ENCODE peak calls at places on chromosomes 16 and 17, in nine cellular contexts. P, M, K, B, Q, J, V, A and Y are unnamed samples. For H3K4me1, the result is how much of the 10 kb centered on the place peaks cover.

GRCh38 chr16:48137822-48138221 is 18.0 kb downstream of the ABCC12 start:
- DNase-seq in P (no peak), K (no peak), J (no peak), B (no peak), V (no peak), M (no peak), Q (no peak), A (no peak), Y (no peak)

GRCh38 chr17:48571826-48572417 is 6.2 kb downstream of the HOXB4 start:
- DNase-seq in Q (no peak), M (no peak), B (no peak), V (no peak), J (no peak), A (no peak), K (no peak), P (no peak), Y (no peak)

GRCh38 chr17:76742958-76743357 is 5.0 kb downstream of the MFSD11 start:
- DNase-seq in B (no peak), M (no peak), Q (no peak), K (no peak), J (no peak), A (no peak), P (no peak), V (no peak), Y (no peak)

GRCh38 chr16:86537486-86537885 is 17.5 kb downstream of the MTHFSD start:
- DNase-seq in V (no peak), A (no peak), K (no peak), P (no peak), Q (no peak), J (no peak), M (no peak), B (no peak), Y (no peak)

GRCh38 chr17:67998466-67998865 is 2.2 kb upstream of the C17orf58 start:
- DNase-seq in V (no peak), A (no peak), Q (no peak), J (no peak), P (no peak), K (no peak), B (no peak), M (no peak), Y (no peak)

GRCh38 chr17:50603340-50603739 is 31.3 kb upstream of the ABCC3 start:
- DNase-seq in P (no peak), Q (no peak), M (no peak), V (no peak), B (no peak), J (no peak), A (no peak), K (no peak), Y (no peak)

GRCh38 chr16:75433732-75434413 is 570 bp upstream of the CFDP1 start:
- DNase-seq in Q (no peak), V (peak), K (peak), A (peak), J (peak), M (peak), B (peak), P (peak), Y (peak)

GRCh38 chr17:17342242-17342945 is 39.2 kb downstream of the NT5M start:
- DNase-seq in K (no peak), Q (no peak), V (no peak), A (no peak), P (peak), J (no peak), M (no peak), B (peak), Y (no peak)

GRCh38 chr16:51971184-51971583 is 575.8 kb downstream of the TOX3 start:
- DNase-seq in V (no peak), K (peak), B (peak), A (no peak), P (no peak), M (no peak), Q (no peak), J (peak), Y (no peak)

GRCh38 chr17:50182783-50183438 is 17.1 kb downstream of the SGCA start:
- DNase-seq in P (no peak), M (no peak), V (no peak), K (no peak), Q (no peak), A (no peak), J (no peak), B (no peak), Y (no peak)

GRCh38 chr17:1471490-1471889 is 15.5 kb upstream of the CRK start:
- DNase-seq in M (no peak), P (no peak), A (no peak), Q (no peak), J (no peak), V (no peak), K (no peak), B (no peak), Y (no peak)

GRCh38 chr17:62718420-62718819 is 89.7 kb downstream of the MARCHF10 start:
- DNase-seq in J (peak), K (peak), M (no peak), A (no peak), P (no peak), B (no peak), V (no peak), Q (no peak), Y (no peak)

GRCh38 chr16:4370570-4371480 is 823 bp upstream of the VASN start:
- DNase-seq in P (peak), A (peak), K (no peak), J (peak), V (peak), Q (peak), M (no peak), B (no peak), Y (no peak)

GRCh38 chr16:4593069-4593468 is 21.6 kb downstream of the UBALD1 start:
- DNase-seq in M (peak), K (no peak), J (no peak), A (no peak), Q (no peak), V (no peak), B (no peak), P (no peak), Y (no peak)

GRCh38 chr16:11914210-11914758 is 1.5 kb downstream of the GSPT1 start:
- DNase-seq in V (no peak), K (no peak), A (no peak), M (no peak), J (peak), P (no peak), Q (no peak), B (no peak), Y (peak)

GRCh38 chr16:85083051-85083639 is 29.1 kb downstream of the CIBAR2 start:
- DNase-seq in P (no peak), A (no peak), Q (no peak), K (no peak), V (no peak), M (peak), J (no peak), B (no peak), Y (no peak)

GRCh38 chr16:20901441-20902112 is 1.0 kb downstream of the LYRM1 start:
- DNase-seq in B (peak), P (peak), J (peak), K (peak), Q (peak), A (peak), V (peak), M (no peak), Y (peak)

GRCh38 chr16:85120006-85120340 is 7.7 kb upstream of the CIBAR2 start:
- DNase-seq in B (no peak), A (no peak), K (no peak), P (no peak), J (no peak), Q (no peak), M (no peak), V (no peak), Y (no peak)

GRCh38 chr17:43877031-43877430 is 30.1 kb downstream of the CD300LG start:
- DNase-seq in A (no peak), P (no peak), M (no peak), V (no peak), B (no peak), K (no peak), J (no peak), Q (no peak), Y (no peak)

GRCh38 chr17:48814504-48814903 is 2.5 kb downstream of the TTLL6 start:
- DNase-seq in P (peak), M (no peak), V (peak), K (peak), B (peak), Q (peak), A (no peak), J (peak), Y (peak)

GRCh38 chr16:49340466-49340865 is 33.1 kb upstream of the C16orf78 start:
- DNase-seq in V (no peak), A (no peak), J (no peak), B (no peak), M (no peak), P (peak), Q (no peak), K (no peak), Y (no peak)

GRCh38 chr17:80101160-80101945 is at the start of gene GAA:
- DNase-seq in M (peak), V (peak), B (peak), K (peak), Q (peak), A (peak), J (peak), P (peak), Y (peak)

GRCh38 chr16:69105501-69106361 is at the start of gene HAS3:
- DNase-seq in Q (peak), M (peak), J (peak), B (peak), A (no peak), K (peak), P (no peak), V (no peak), Y (peak)

GRCh38 chr17:16916557-16916920 is 55.4 kb downstream of the TNFRSF13B start:
- DNase-seq in P (no peak), M (no peak), B (peak), A (no peak), K (no peak), Q (no peak), J (no peak), V (no peak), Y (no peak)

GRCh38 chr16:55062446-55062845 is 131.8 kb downstream of the IRX5 start:
- DNase-seq in M (no peak), P (no peak), Q (no peak), K (no peak), A (no peak), V (no peak), J (no peak), B (no peak), Y (no peak)

GRCh38 chr17:19664136-19664820 is 15.7 kb downstream of the ALDH3A2 start:
- DNase-seq in J (no peak), M (no peak), V (no peak), K (peak), B (peak), Q (peak), A (no peak), P (no peak), Y (no peak)

GRCh38 chr16:2084688-2085625 is 37.2 kb downstream of the TSC2 start:
- DNase-seq in Q (no peak), B (no peak), K (no peak), J (no peak), A (no peak), P (no peak), M (no peak), V (no peak), Y (no peak)

GRCh38 chr17:13337864-13338371 is 263.8 kb downstream of the HS3ST3A1 start:
- DNase-seq in Q (no peak), A (no peak), M (no peak), J (peak), B (no peak), V (no peak), P (no peak), K (peak), Y (peak)

GRCh38 chr17:51397361-51398127 is 137.2 kb downstream of the UTP18 start:
- DNase-seq in B (no peak), J (no peak), V (no peak), A (no peak), Q (no peak), P (no peak), K (no peak), M (no peak), Y (no peak)

GRCh38 chr17:72516772-72517399 is 396.1 kb downstream of the SOX9 start:
- DNase-seq in V (no peak), Q (no peak), B (no peak), K (no peak), P (no peak), M (no peak), A (peak), J (no peak), Y (no peak)
- H3K4me1 ChIP-seq in V (under half), Q (under half), B (under half), K (under half), P (under half), M (under half), A (under half), J (under half), Y (under half)

DNA sequence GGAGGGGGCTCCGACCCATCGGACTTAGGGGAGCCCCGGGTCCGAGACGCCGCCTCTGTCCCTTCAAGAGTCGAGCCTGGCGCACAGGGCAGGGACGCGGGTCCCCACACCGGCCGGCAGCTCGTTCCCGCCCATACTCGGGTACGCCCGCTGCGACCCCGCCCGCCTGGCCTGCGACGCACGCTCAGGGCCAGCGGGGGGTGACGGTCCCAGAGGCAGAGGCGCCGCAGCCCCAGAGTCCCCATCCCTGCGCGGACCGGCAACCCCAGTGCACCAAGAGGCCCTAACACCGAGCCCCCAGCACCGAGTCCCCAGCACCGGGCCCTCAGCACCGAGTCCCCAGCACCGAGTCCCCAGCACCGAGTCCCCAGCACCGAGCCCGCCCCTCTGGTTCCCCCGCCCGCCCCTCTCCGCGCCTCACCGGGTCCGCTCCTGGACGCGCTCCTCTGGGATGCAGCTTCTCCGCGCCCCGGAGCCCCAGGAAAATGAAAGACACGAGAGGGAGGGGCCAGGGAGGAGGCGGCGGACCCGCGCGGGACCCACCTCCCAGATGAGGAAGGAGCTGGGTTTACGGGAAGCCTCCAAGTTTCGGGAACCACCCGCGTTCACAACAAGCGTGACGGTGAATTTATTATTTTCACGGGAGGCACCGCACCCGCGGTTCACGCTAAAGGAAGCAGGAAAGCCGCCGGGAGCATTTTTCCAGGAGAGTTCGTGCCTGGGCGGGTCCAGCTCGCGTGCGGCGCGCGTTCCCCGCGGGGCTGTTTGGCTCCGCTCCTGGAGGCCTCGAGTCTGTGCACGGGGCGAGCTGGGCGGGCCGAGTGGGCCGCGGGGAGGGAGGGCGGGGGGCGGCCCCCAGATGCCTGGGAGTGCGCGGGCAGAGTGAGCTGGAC is at the start of gene SECTM1:
- DNase-seq in V (peak), A (peak), B (peak), J (no peak), Q (peak), K (no peak), P (no peak), M (no peak), Y (peak)
- H3K27ac ChIP-seq in V (peak), A (peak), B (peak), J (peak), Q (peak), K (no peak), P (no peak), M (no peak), Y (peak)

DNA sequence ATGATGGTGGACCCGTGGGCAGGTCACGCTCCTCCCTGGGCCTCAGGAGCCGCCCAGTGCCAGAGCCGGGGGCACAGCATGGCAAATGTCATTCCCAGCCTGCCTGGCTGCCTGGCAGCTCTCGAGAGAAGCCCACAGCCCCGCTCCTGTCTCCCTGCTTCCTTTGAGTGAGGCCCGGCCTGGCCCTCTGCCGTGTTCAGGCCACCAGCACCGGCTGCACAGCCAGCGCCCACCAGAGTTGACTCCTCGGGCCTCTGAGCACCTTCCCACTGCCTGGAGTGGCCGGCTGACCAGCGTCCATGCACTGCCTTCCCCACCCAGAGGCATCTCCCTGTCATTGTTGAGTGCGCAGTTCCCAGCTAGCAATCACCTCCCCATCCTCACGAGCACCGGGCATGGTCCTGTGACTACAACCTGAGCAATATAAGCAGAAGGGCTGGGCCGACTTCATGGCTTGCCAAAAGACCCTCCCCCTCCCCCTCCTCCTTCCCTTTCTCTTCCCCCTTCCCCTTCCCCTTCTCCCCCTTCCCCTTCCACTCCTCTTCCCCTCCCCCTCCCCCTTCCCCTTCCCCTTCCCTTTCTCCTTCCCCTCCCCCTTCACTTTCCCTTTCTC is 11.9 kb upstream of the SLC38A10 start:
- DNase-seq in K (no peak), M (no peak), P (no peak), A (no peak), B (no peak), Q (no peak), V (no peak), J (no peak), Y (no peak)
- H3K4me1 ChIP-seq in K (under half), M (under half), P (under half), A (under half), B (under half), Q (under half), V (under half), J (under half), Y (under half)

GRCh38 chr17:61280851-61281250 is 118.8 kb upstream of the TBX2 start:
- DNase-seq in B (no peak), J (no peak), Q (no peak), V (no peak), P (no peak), M (no peak), K (no peak), A (no peak), Y (no peak)

GRCh38 chr17:61280338-61280737 is 119.3 kb upstream of the TBX2 start:
- DNase-seq in B (no peak), Q (no peak), V (no peak), J (no peak), P (no peak), A (no peak), M (no peak), K (no peak), Y (no peak)

GRCh38 chr17:61276806-61277205 is 122.8 kb upstream of the TBX2 start:
- DNase-seq in A (no peak), Q (no peak), J (no peak), M (no peak), P (no peak), K (no peak), B (no peak), V (no peak), Y (no peak)

GRCh38 chr17:61282377-61282776 is 117.3 kb upstream of the TBX2 start:
- DNase-seq in B (no peak), K (no peak), P (no peak), Q (no peak), M (no peak), J (no peak), A (no peak), V (no peak), Y (no peak)

GRCh38 chr17:61279476-61280145 is 120.0 kb upstream of the TBX2 start:
- DNase-seq in P (no peak), J (peak), B (no peak), M (no peak), K (no peak), Q (no peak), V (no peak), A (no peak), Y (peak)
- H3K27ac ChIP-seq in P (peak), J (no peak), B (no peak), M (no peak), K (peak), Q (peak), V (peak), A (no peak), Y (peak)